ENCODE peak calls at places on chromosomes 5 and 9, in seven cellular contexts. One of them, this sample, is unnamed. For H3K4me1, the result is how much of the 10 kb centered on the place peaks cover.

GRCh38 chr9:134192951-134193731 is 28.8 kb upstream of the RNU6ATAC start:
- DNase-seq in CD8-positive, alpha-beta T cell: no peak
- DNase-seq in gastrocnemius medialis: peak
- DNase-seq in breast epithelium: no peak
- DNase-seq in CD8-positive, alpha-beta memory T cell: no peak
- DNase-seq in Peyer's patch: peak
- DNase-seq in GM23248: no peak
- DNase-seq in this sample: no peak

GRCh38 chr5:149831492-149831891 is 101.4 kb downstream of the PPARGC1B start:
- DNase-seq in CD8-positive, alpha-beta T cell: no peak
- DNase-seq in gastrocnemius medialis: no peak
- DNase-seq in breast epithelium: no peak
- DNase-seq in CD8-positive, alpha-beta memory T cell: no peak
- DNase-seq in Peyer's patch: no peak
- DNase-seq in GM23248: peak
- DNase-seq in this sample: peak

GRCh38 chr9:121774715-121775613 is 123.5 kb downstream of the DAB2IP start:
- DNase-seq in CD8-positive, alpha-beta T cell: no peak
- DNase-seq in gastrocnemius medialis: no peak
- DNase-seq in breast epithelium: peak
- DNase-seq in CD8-positive, alpha-beta memory T cell: no peak
- DNase-seq in Peyer's patch: peak
- DNase-seq in GM23248: no peak
- DNase-seq in this sample: no peak

GRCh38 chr5:168916852-168917251 is 337.7 kb upstream of the PANK3 start:
- DNase-seq in CD8-positive, alpha-beta T cell: no peak
- DNase-seq in gastrocnemius medialis: no peak
- DNase-seq in breast epithelium: no peak
- DNase-seq in CD8-positive, alpha-beta memory T cell: no peak
- DNase-seq in Peyer's patch: no peak
- DNase-seq in GM23248: peak
- DNase-seq in this sample: no peak

GRCh38 chr5:84014966-84015365 is 294.3 kb upstream of the HAPLN1 start:
- DNase-seq in CD8-positive, alpha-beta T cell: no peak
- DNase-seq in gastrocnemius medialis: no peak
- DNase-seq in breast epithelium: no peak
- DNase-seq in CD8-positive, alpha-beta memory T cell: no peak
- DNase-seq in Peyer's patch: no peak
- DNase-seq in GM23248: no peak
- DNase-seq in this sample: no peak

GRCh38 chr5:168251308-168251707 is 40.1 kb upstream of the WWC1 start:
- DNase-seq in CD8-positive, alpha-beta T cell: no peak
- DNase-seq in gastrocnemius medialis: no peak
- DNase-seq in breast epithelium: no peak
- DNase-seq in CD8-positive, alpha-beta memory T cell: no peak
- DNase-seq in Peyer's patch: no peak
- DNase-seq in GM23248: no peak
- DNase-seq in this sample: no peak

GRCh38 chr9:127422133-127422782 is 1.9 kb upstream of the ZNF79 start:
- DNase-seq in CD8-positive, alpha-beta T cell: no peak
- DNase-seq in gastrocnemius medialis: no peak
- DNase-seq in breast epithelium: no peak
- DNase-seq in CD8-positive, alpha-beta memory T cell: no peak
- DNase-seq in Peyer's patch: no peak
- DNase-seq in GM23248: no peak
- DNase-seq in this sample: no peak

GRCh38 chr5:127373858-127374491 is 83.4 kb downstream of the MEGF10 start:
- DNase-seq in CD8-positive, alpha-beta T cell: no peak
- DNase-seq in gastrocnemius medialis: no peak
- DNase-seq in breast epithelium: no peak
- DNase-seq in CD8-positive, alpha-beta memory T cell: no peak
- DNase-seq in Peyer's patch: no peak
- DNase-seq in GM23248: no peak
- DNase-seq in this sample: no peak

GRCh38 chr9:112119225-112120045 is 55.7 kb downstream of the SUSD1 start:
- DNase-seq in CD8-positive, alpha-beta T cell: no peak
- DNase-seq in gastrocnemius medialis: no peak
- DNase-seq in breast epithelium: no peak
- DNase-seq in CD8-positive, alpha-beta memory T cell: no peak
- DNase-seq in Peyer's patch: peak
- DNase-seq in GM23248: no peak
- DNase-seq in this sample: no peak

GRCh38 chr5:43007246-43007910 is 32.7 kb downstream of the ANXA2R start:
- DNase-seq in CD8-positive, alpha-beta T cell: peak
- DNase-seq in gastrocnemius medialis: no peak
- DNase-seq in breast epithelium: no peak
- DNase-seq in CD8-positive, alpha-beta memory T cell: peak
- DNase-seq in Peyer's patch: peak
- DNase-seq in GM23248: peak
- DNase-seq in this sample: peak

GRCh38 chr9:127123239-127123935 is 952 bp upstream of the ANGPTL2 start:
- DNase-seq in CD8-positive, alpha-beta T cell: no peak
- DNase-seq in gastrocnemius medialis: no peak
- DNase-seq in breast epithelium: peak
- DNase-seq in CD8-positive, alpha-beta memory T cell: no peak
- DNase-seq in Peyer's patch: no peak
- DNase-seq in GM23248: no peak
- DNase-seq in this sample: no peak

GRCh38 chr9:8724284-8725018 is 924.9 kb upstream of the DMAC1 start:
- DNase-seq in CD8-positive, alpha-beta T cell: no peak
- DNase-seq in gastrocnemius medialis: no peak
- DNase-seq in breast epithelium: no peak
- DNase-seq in CD8-positive, alpha-beta memory T cell: no peak
- DNase-seq in Peyer's patch: no peak
- DNase-seq in GM23248: no peak
- DNase-seq in this sample: no peak

GRCh38 chr9:130692365-130692764 is 1.2 kb upstream of the EXOSC2 start:
- DNase-seq in CD8-positive, alpha-beta T cell: no peak
- DNase-seq in gastrocnemius medialis: no peak
- DNase-seq in breast epithelium: no peak
- DNase-seq in CD8-positive, alpha-beta memory T cell: no peak
- DNase-seq in Peyer's patch: no peak
- DNase-seq in GM23248: peak
- DNase-seq in this sample: no peak

GRCh38 chr9:110980261-110980660 is 58.0 kb downstream of the LPAR1 start:
- DNase-seq in CD8-positive, alpha-beta T cell: no peak
- DNase-seq in gastrocnemius medialis: no peak
- DNase-seq in breast epithelium: no peak
- DNase-seq in CD8-positive, alpha-beta memory T cell: no peak
- DNase-seq in Peyer's patch: no peak
- DNase-seq in GM23248: no peak
- DNase-seq in this sample: no peak

DNA sequence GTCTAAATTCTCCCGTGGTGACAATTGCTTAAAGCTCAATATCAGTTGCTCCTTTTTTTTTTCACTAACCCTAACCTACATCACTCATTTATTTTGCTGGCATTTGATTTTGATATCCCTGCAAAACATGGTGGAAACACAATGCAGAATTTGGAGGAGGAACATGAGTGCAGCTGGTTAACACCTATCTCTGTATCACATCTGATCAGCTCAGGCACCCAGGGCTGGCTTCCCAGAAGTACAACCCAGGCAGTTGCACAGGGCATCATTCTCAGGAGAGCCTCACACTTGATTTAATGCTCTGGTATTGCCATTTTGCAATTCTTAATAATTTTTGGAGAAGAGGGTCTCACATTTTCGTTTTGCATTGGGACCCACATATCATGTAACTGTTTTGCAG is 19.1 kb upstream of the ADAM19 start:
- DNase-seq in CD8-positive, alpha-beta T cell: no peak
- DNase-seq in gastrocnemius medialis: no peak
- DNase-seq in breast epithelium: no peak
- DNase-seq in CD8-positive, alpha-beta memory T cell: no peak
- DNase-seq in Peyer's patch: no peak
- DNase-seq in GM23248: no peak
- DNase-seq in this sample: no peak
- H3K4me1 ChIP-seq in CD8-positive, alpha-beta T cell: under half
- H3K4me1 ChIP-seq in gastrocnemius medialis: under half
- H3K4me1 ChIP-seq in breast epithelium: under half
- H3K4me1 ChIP-seq in CD8-positive, alpha-beta memory T cell: under half
- H3K4me1 ChIP-seq in Peyer's patch: under half
- H3K4me1 ChIP-seq in GM23248: under half
- H3K4me1 ChIP-seq in this sample: under half

GRCh38 chr5:45385321-45386058 is 310.7 kb downstream of the HCN1 start:
- DNase-seq in CD8-positive, alpha-beta T cell: no peak
- DNase-seq in gastrocnemius medialis: no peak
- DNase-seq in breast epithelium: no peak
- DNase-seq in CD8-positive, alpha-beta memory T cell: no peak
- DNase-seq in Peyer's patch: no peak
- DNase-seq in GM23248: no peak
- DNase-seq in this sample: no peak
- H3K27ac ChIP-seq in CD8-positive, alpha-beta T cell: no peak
- H3K27ac ChIP-seq in gastrocnemius medialis: no peak
- H3K27ac ChIP-seq in breast epithelium: no peak
- H3K27ac ChIP-seq in CD8-positive, alpha-beta memory T cell: no peak
- H3K27ac ChIP-seq in Peyer's patch: no peak
- H3K27ac ChIP-seq in GM23248: no peak
- H3K27ac ChIP-seq in this sample: no peak

GRCh38 chr5:92562065-92562464 is 1019.0 kb downstream of the NR2F1-AS1 start:
- DNase-seq in CD8-positive, alpha-beta T cell: no peak
- DNase-seq in gastrocnemius medialis: no peak
- DNase-seq in breast epithelium: no peak
- DNase-seq in CD8-positive, alpha-beta memory T cell: no peak
- DNase-seq in Peyer's patch: no peak
- DNase-seq in GM23248: peak
- DNase-seq in this sample: no peak
- H3K4me1 ChIP-seq in CD8-positive, alpha-beta T cell: under half
- H3K4me1 ChIP-seq in gastrocnemius medialis: under half
- H3K4me1 ChIP-seq in breast epithelium: under half
- H3K4me1 ChIP-seq in CD8-positive, alpha-beta memory T cell: under half
- H3K4me1 ChIP-seq in Peyer's patch: under half
- H3K4me1 ChIP-seq in GM23248: under half
- H3K4me1 ChIP-seq in this sample: under half

GRCh38 chr5:173969167-173970049 is 19.6 kb upstream of the C5orf47 start:
- DNase-seq in CD8-positive, alpha-beta T cell: no peak
- DNase-seq in gastrocnemius medialis: no peak
- DNase-seq in breast epithelium: no peak
- DNase-seq in CD8-positive, alpha-beta memory T cell: no peak
- DNase-seq in Peyer's patch: no peak
- DNase-seq in GM23248: peak
- DNase-seq in this sample: no peak
- H3K27ac ChIP-seq in CD8-positive, alpha-beta T cell: no peak
- H3K27ac ChIP-seq in gastrocnemius medialis: peak
- H3K27ac ChIP-seq in breast epithelium: no peak
- H3K27ac ChIP-seq in CD8-positive, alpha-beta memory T cell: no peak
- H3K27ac ChIP-seq in Peyer's patch: no peak
- H3K27ac ChIP-seq in GM23248: no peak
- H3K27ac ChIP-seq in this sample: no peak

DNA sequence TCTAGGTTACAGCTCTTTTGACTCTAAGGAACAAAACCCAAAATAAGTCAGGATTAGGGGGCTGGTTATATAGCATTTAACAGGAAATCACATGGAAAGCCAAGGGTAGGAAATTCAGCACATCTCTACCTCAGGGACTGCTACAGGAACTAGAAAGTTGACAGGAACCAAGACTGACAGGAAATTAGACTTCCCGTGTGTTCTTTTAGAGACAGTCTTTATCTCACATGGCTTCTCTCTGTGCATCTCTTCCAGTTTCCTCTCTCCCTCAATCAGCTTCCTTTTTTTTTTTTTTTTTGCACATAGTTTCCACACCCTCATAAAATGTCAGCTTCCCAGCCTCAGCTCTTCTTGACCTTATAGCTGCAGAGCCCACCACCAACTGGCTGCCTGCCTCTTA is 4.8 kb downstream of the RECK start:
- DNase-seq in CD8-positive, alpha-beta T cell: no peak
- DNase-seq in gastrocnemius medialis: no peak
- DNase-seq in breast epithelium: no peak
- DNase-seq in CD8-positive, alpha-beta memory T cell: no peak
- DNase-seq in Peyer's patch: no peak
- DNase-seq in GM23248: peak
- DNase-seq in this sample: no peak
- H3K4me1 ChIP-seq in CD8-positive, alpha-beta T cell: under half
- H3K4me1 ChIP-seq in gastrocnemius medialis: under half
- H3K4me1 ChIP-seq in breast epithelium: under half
- H3K4me1 ChIP-seq in CD8-positive, alpha-beta memory T cell: under half
- H3K4me1 ChIP-seq in Peyer's patch: under half
- H3K4me1 ChIP-seq in GM23248: half or more
- H3K4me1 ChIP-seq in this sample: under half

GRCh38 chr9:37187269-37187668 is 66.9 kb downstream of the ZCCHC7 start:
- DNase-seq in CD8-positive, alpha-beta T cell: no peak
- DNase-seq in gastrocnemius medialis: no peak
- DNase-seq in breast epithelium: no peak
- DNase-seq in CD8-positive, alpha-beta memory T cell: no peak
- DNase-seq in Peyer's patch: no peak
- DNase-seq in GM23248: no peak
- DNase-seq in this sample: no peak
- H3K27ac ChIP-seq in CD8-positive, alpha-beta T cell: no peak
- H3K27ac ChIP-seq in gastrocnemius medialis: no peak
- H3K27ac ChIP-seq in breast epithelium: no peak
- H3K27ac ChIP-seq in CD8-positive, alpha-beta memory T cell: no peak
- H3K27ac ChIP-seq in Peyer's patch: peak
- H3K27ac ChIP-seq in GM23248: peak
- H3K27ac ChIP-seq in this sample: no peak

GRCh38 chr5:136056336-136056735 is 27.5 kb downstream of the TGFBI start:
- DNase-seq in CD8-positive, alpha-beta T cell: no peak
- DNase-seq in gastrocnemius medialis: no peak
- DNase-seq in breast epithelium: no peak
- DNase-seq in CD8-positive, alpha-beta memory T cell: no peak
- DNase-seq in Peyer's patch: no peak
- DNase-seq in GM23248: no peak
- DNase-seq in this sample: no peak
- H3K4me1 ChIP-seq in CD8-positive, alpha-beta T cell: under half
- H3K4me1 ChIP-seq in gastrocnemius medialis: under half
- H3K4me1 ChIP-seq in breast epithelium: under half
- H3K4me1 ChIP-seq in CD8-positive, alpha-beta memory T cell: under half
- H3K4me1 ChIP-seq in Peyer's patch: under half
- H3K4me1 ChIP-seq in GM23248: half or more
- H3K4me1 ChIP-seq in this sample: under half

This sample was measured in naive thymus-derived CD4-positive, alpha-beta T cell.